ENCODE peak calls at places on chromosomes 7 and 10, in five cellular contexts. One of them, this sample, is unnamed.

GRCh38 chr10:18594574-18595156 is 56.7 kb downstream of the NSUN6 start:
- DNase-seq in stimulated activated CD8-positive, alpha-beta memory T cell treated with anti-CD3 and anti-CD28 coated beads, Interleukin-7, amount 100 ng/mL, for 4 hours: no peak
- DNase-seq in prostate gland: no peak
- DNase-seq in lung: no peak
- DNase-seq in small intestine: peak
- DNase-seq in this sample: peak

GRCh38 chr7:82729172-82730030 is 285.8 kb upstream of the CACNA2D1 start:
- DNase-seq in small intestine: peak
- DNase-seq in lung: no peak
- DNase-seq in stimulated activated CD8-positive, alpha-beta memory T cell treated with anti-CD3 and anti-CD28 coated beads, Interleukin-7, amount 100 ng/mL, for 4 hours: no peak
- DNase-seq in prostate gland: peak
- DNase-seq in this sample: peak

GRCh38 chr10:100008142-100008522 is 1.6 kb downstream of the DNMBP start:
- DNase-seq in small intestine: no peak
- DNase-seq in prostate gland: no peak
- DNase-seq in stimulated activated CD8-positive, alpha-beta memory T cell treated with anti-CD3 and anti-CD28 coated beads, Interleukin-7, amount 100 ng/mL, for 4 hours: no peak
- DNase-seq in lung: no peak
- DNase-seq in this sample: peak

GRCh38 chr10:133043541-133044225 is 44.0 kb upstream of the ADGRA1 start:
- DNase-seq in lung: no peak
- DNase-seq in prostate gland: no peak
- DNase-seq in small intestine: no peak
- DNase-seq in stimulated activated CD8-positive, alpha-beta memory T cell treated with anti-CD3 and anti-CD28 coated beads, Interleukin-7, amount 100 ng/mL, for 4 hours: no peak
- DNase-seq in this sample: no peak

GRCh38 chr7:140003913-140004382 is 58.8 kb downstream of the PARP12 start:
- DNase-seq in prostate gland: no peak
- DNase-seq in small intestine: peak
- DNase-seq in lung: no peak
- DNase-seq in stimulated activated CD8-positive, alpha-beta memory T cell treated with anti-CD3 and anti-CD28 coated beads, Interleukin-7, amount 100 ng/mL, for 4 hours: no peak
- DNase-seq in this sample: peak

GRCh38 chr7:81469299-81470083 is 300.4 kb downstream of the HGF start:
- DNase-seq in lung: no peak
- DNase-seq in stimulated activated CD8-positive, alpha-beta memory T cell treated with anti-CD3 and anti-CD28 coated beads, Interleukin-7, amount 100 ng/mL, for 4 hours: no peak
- DNase-seq in prostate gland: no peak
- DNase-seq in small intestine: no peak
- DNase-seq in this sample: no peak

GRCh38 chr7:55021951-55022617 is 3.3 kb downstream of the EGFR start:
- DNase-seq in small intestine: no peak
- DNase-seq in prostate gland: no peak
- DNase-seq in stimulated activated CD8-positive, alpha-beta memory T cell treated with anti-CD3 and anti-CD28 coated beads, Interleukin-7, amount 100 ng/mL, for 4 hours: no peak
- DNase-seq in lung: no peak
- DNase-seq in this sample: no peak

GRCh38 chr10:83701799-83702198 is 437.5 kb upstream of the GHITM start:
- DNase-seq in lung: no peak
- DNase-seq in prostate gland: no peak
- DNase-seq in stimulated activated CD8-positive, alpha-beta memory T cell treated with anti-CD3 and anti-CD28 coated beads, Interleukin-7, amount 100 ng/mL, for 4 hours: no peak
- DNase-seq in small intestine: no peak
- DNase-seq in this sample: no peak

GRCh38 chr7:69859342-69859741 is 261.1 kb downstream of the AUTS2 start:
- DNase-seq in prostate gland: no peak
- DNase-seq in lung: no peak
- DNase-seq in small intestine: no peak
- DNase-seq in stimulated activated CD8-positive, alpha-beta memory T cell treated with anti-CD3 and anti-CD28 coated beads, Interleukin-7, amount 100 ng/mL, for 4 hours: no peak
- DNase-seq in this sample: no peak

GRCh38 chr7:1713502-1714484 is 43.7 kb downstream of the ELFN1 start:
- DNase-seq in prostate gland: no peak
- DNase-seq in small intestine: peak
- DNase-seq in lung: no peak
- DNase-seq in stimulated activated CD8-positive, alpha-beta memory T cell treated with anti-CD3 and anti-CD28 coated beads, Interleukin-7, amount 100 ng/mL, for 4 hours: no peak
- DNase-seq in this sample: no peak

GRCh38 chr10:72065439-72066025 is 22.8 kb downstream of the SPOCK2 start:
- DNase-seq in stimulated activated CD8-positive, alpha-beta memory T cell treated with anti-CD3 and anti-CD28 coated beads, Interleukin-7, amount 100 ng/mL, for 4 hours: no peak
- DNase-seq in lung: no peak
- DNase-seq in small intestine: no peak
- DNase-seq in prostate gland: no peak
- DNase-seq in this sample: no peak

GRCh38 chr10:97940534-97940933 is 89.9 kb downstream of the CRTAC1 start:
- DNase-seq in prostate gland: no peak
- DNase-seq in small intestine: no peak
- DNase-seq in stimulated activated CD8-positive, alpha-beta memory T cell treated with anti-CD3 and anti-CD28 coated beads, Interleukin-7, amount 100 ng/mL, for 4 hours: no peak
- DNase-seq in lung: no peak
- DNase-seq in this sample: no peak

This sample was measured in HT-29.